ENCODE peak calls at places on chromosomes 7 and 10, in seven cellular contexts. U is spleen, O is tibial artery, C is K562, N is mesenchymal stem cell, Z is suprapubic skin, S is cardiac muscle cell. H is an unnamed sample.

GRCh38 chr10:95790982-95791381 is 35.0 kb downstream of the ENTPD1 start:
- DNase-seq in U (no peak), O (no peak), C (no peak), N (no peak), Z (no peak), S (no peak), H (no peak)

GRCh38 chr7:137539111-137539715 is 195.7 kb upstream of the PTN start:
- DNase-seq in U (no peak), O (no peak), C (no peak), N (peak; percentile 91), Z (no peak), S (peak; percentile 68), H (no peak)

GRCh38 chr7:94374231-94374630 is 20.5 kb upstream of the COL1A2 start:
- DNase-seq in U (no peak), O (peak; percentile 84), C (no peak), N (peak; percentile 88), Z (peak; percentile 87), S (peak; percentile 96), H (no peak)

GRCh38 chr7:66460921-66461361 is 167.7 kb upstream of the KCTD7 start:
- DNase-seq in U (no peak), O (no peak), C (peak; percentile 38), N (no peak), Z (no peak), S (no peak), H (no peak)

GRCh38 chr10:23275355-23275754 is 69.2 kb downstream of the C10orf67 start:
- DNase-seq in U (no peak), O (no peak), C (no peak), N (no peak), Z (no peak), S (no peak), H (no peak)

GRCh38 chr7:100793806-100794660 is 33.3 kb downstream of the EPHB4 start:
- DNase-seq in U (no peak), O (no peak), C (no peak), N (peak; percentile 49), Z (no peak), S (no peak), H (no peak)

GRCh38 chr7:16657656-16658279 is 11.8 kb downstream of the BZW2 start:
- DNase-seq in U (no peak), O (no peak), C (peak; percentile 91), N (peak; percentile 93), Z (no peak), S (peak; percentile 91), H (no peak)

GRCh38 chr7:116464375-116464774 is 35.2 kb upstream of the CAV2 start:
- DNase-seq in U (no peak), O (no peak), C (no peak), N (no peak), Z (no peak), S (no peak), H (no peak)

GRCh38 chr10:60664859-60665258 is 113.4 kb upstream of the CDK1 start:
- DNase-seq in U (no peak), O (no peak), C (peak; percentile 37), N (no peak), Z (no peak), S (no peak), H (no peak)

GRCh38 chr10:62016477-62017140 is 115.1 kb downstream of the ARID5B start:
- DNase-seq in U (no peak), O (no peak), C (no peak), N (no peak), Z (no peak), S (no peak), H (no peak)

GRCh38 chr10:104406715-104407517 is 53.3 kb downstream of the CFAP58 start:
- DNase-seq in U (no peak), O (no peak), C (peak; percentile 25), N (peak; percentile 2), Z (no peak), S (peak; percentile 67), H (no peak)

GRCh38 chr7:29167721-29168120 is 21.4 kb upstream of the CPVL start:
- DNase-seq in U (no peak), O (no peak), C (no peak), N (no peak), Z (no peak), S (no peak), H (no peak)

GRCh38 chr10:86399879-86400704 is 33.5 kb upstream of the GRID1 start:
- DNase-seq in U (peak; percentile 98), O (peak; percentile 93), C (peak; percentile 92), N (peak; percentile 97), Z (peak; percentile 97), S (peak; percentile 98), H (peak; percentile 72)

GRCh38 chr10:78042058-78042751 is 8.5 kb downstream of the RPS24 start:
- DNase-seq in U (no peak), O (no peak), C (peak; percentile 49), N (no peak), Z (no peak), S (no peak), H (no peak)

GRCh38 chr10:46240684-46241565 is 45.9 kb upstream of the ANTXRL start:
- DNase-seq in U (no peak), O (no peak), C (no peak), N (no peak), Z (peak; percentile 39), S (no peak), H (no peak)

GRCh38 chr7:66326501-66327180 is 121.5 kb downstream of the TPST1 start:
- DNase-seq in U (no peak), O (no peak), C (no peak), N (peak; percentile 71), Z (no peak), S (peak; percentile 92), H (no peak)

GRCh38 chr7:105497016-105497415 is 25.1 kb downstream of the PUS7 start:
- DNase-seq in U (no peak), O (no peak), C (no peak), N (no peak), Z (no peak), S (no peak), H (no peak)
- H3K27ac ChIP-seq in U (no peak overlapping the region), O (no peak overlapping the region), C (no peak overlapping the region), N (peak overlapping the region; percentile 89), Z (no peak overlapping the region), S (peak overlapping the region; percentile 64), H (no peak overlapping the region)

DNA sequence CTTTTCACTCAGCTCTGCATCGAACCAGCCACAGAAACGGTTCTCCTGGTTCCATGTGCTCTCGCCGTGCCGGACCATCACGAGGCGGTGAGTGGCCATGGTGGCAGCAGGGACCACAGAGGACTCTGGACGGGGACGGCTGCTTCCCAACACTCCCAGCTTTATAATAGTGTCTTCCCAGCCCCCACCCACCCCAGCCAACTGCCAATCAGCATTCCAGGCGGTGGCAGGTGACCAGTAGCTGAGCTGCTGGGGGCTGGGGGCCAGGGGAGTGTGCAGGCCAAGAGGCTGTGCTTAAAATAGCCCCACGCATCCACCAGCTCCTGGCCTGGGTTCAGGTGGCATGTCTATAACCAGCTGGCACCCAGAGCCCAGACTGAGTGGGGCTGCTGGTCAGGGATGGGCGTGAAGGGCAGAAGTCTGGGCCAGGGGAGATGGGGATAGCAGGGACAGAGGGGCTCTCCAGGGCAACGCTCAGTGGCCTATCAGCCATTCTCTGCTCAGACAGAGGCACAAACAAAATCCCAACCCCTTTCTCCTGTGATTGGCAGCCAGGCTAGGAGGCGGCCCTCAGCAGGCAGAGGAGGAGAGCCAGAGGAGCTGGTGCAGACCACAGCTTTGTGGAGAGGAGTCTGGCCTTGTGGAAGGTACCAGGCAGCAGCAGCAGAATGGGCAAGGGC is at the start of gene PGAM2:
- DNase-seq in U (peak; percentile 79), O (peak; percentile 58), C (no peak), N (no peak), Z (peak; percentile 62), S (peak; percentile 45), H (peak; percentile 84)
- H3K27ac ChIP-seq in U (peak within 1 kb of the TSS; percentile 26), O (peak within 1 kb of the TSS; percentile 39), C (no peak within 1 kb of the TSS), N (no peak within 1 kb of the TSS), Z (no peak within 1 kb of the TSS), S (peak within 1 kb of the TSS; percentile 80), H (no peak within 1 kb of the TSS)

GRCh38 chr7:157402388-157402703 is 65.5 kb downstream of the DNAJB6 start:
- DNase-seq in U (no peak), O (no peak), C (peak; percentile 37), N (no peak), Z (no peak), S (no peak), H (no peak)

GRCh38 chr7:157404002-157404401 is 67.2 kb downstream of the DNAJB6 start:
- DNase-seq in U (no peak), O (no peak), C (no peak), N (no peak), Z (no peak), S (no peak), H (no peak)

GRCh38 chr7:157402911-157403534 is 66.2 kb downstream of the DNAJB6 start:
- DNase-seq in U (no peak), O (no peak), C (peak; percentile 93), N (no peak), Z (no peak), S (no peak), H (no peak)

GRCh38 chr7:157400171-157400860 is 63.5 kb downstream of the DNAJB6 start:
- DNase-seq in U (no peak), O (no peak), C (no peak), N (no peak), Z (peak; percentile 59), S (no peak), H (no peak)

GRCh38 chr7:157401567-157402387 is 65.0 kb downstream of the DNAJB6 start:
- DNase-seq in U (peak; percentile 74), O (no peak), C (peak; percentile 96), N (no peak), Z (peak; percentile 41), S (no peak), H (no peak)
- H3K27ac ChIP-seq in U (peak overlapping the region; percentile 6), O (no peak overlapping the region), C (peak overlapping the region; percentile 77), N (no peak overlapping the region), Z (no peak overlapping the region), S (peak overlapping the region; percentile 23), H (no peak overlapping the region)

GRCh38 chr7:45660901-45661211 is 86.7 kb downstream of the ADCY1 start:
- DNase-seq in U (no peak), O (no peak), C (no peak), N (no peak), Z (no peak), S (no peak), H (no peak)
- H3K27ac ChIP-seq in U (no peak overlapping the region), O (no peak overlapping the region), C (no peak overlapping the region), N (no peak overlapping the region), Z (no peak overlapping the region), S (no peak overlapping the region), H (no peak overlapping the region)

DNA sequence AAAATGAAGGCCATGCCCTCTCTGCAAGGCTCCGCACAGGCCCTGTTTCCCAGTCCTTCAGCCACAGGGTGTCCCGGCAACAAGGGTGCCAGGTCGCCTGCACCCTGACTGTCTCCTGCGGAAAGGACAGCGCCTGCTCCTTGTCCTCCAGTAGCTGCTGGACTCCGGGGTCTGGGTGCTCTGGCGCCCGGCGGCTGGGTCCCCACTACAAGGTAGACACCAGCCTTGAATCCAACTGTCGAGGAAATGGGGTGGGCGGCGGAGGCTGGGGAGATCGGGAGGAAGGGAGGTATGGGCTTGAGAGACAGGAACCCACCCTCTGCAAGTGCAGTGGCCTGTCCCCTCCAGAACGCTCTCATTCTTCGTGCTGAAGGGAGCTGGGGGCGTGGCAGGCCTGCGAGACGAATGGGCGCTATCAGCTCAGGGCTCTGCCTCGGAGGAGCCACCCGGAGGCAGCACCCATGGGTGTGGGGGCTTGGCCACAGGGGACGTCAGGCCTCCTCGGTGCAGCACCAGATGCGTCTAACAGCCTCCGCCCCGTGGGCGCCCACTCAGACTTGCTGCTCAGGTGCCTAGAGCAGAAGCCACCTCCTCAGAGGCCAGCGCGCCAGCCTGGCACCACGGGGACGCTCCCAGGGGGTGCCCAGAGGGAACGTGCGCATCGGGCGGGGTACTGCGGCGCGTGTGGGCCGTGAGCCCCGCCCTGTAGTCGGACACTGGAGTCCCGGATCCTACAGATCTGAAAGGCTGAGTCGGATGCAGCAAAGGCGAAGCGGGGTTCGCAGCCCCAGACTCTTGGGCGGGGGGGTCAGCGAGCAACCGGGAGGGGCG is 15.6 kb downstream of the ADAM8 start:
- DNase-seq in U (peak; percentile 95), O (peak; percentile 48), C (peak; percentile 66), N (peak; percentile 44), Z (peak; percentile 84), S (no peak), H (no peak)
- H3K27ac ChIP-seq in U (peak overlapping the region; percentile 94), O (peak overlapping the region; percentile 95), C (peak overlapping the region; percentile 77), N (no peak overlapping the region), Z (peak overlapping the region; percentile 93), S (peak overlapping the region; percentile 30), H (peak overlapping the region; percentile 75)

GRCh38 chr7:26857534-26858228 is 6.7 kb downstream of the SKAP2 start:
- DNase-seq in U (peak; percentile 82), O (no peak), C (no peak), N (peak; percentile 42), Z (no peak), S (no peak), H (no peak)
- H3K27ac ChIP-seq in U (peak overlapping the region; percentile 72), O (peak overlapping the region; percentile 4), C (no peak overlapping the region), N (peak overlapping the region; percentile 83), Z (peak overlapping the region; percentile 74), S (no peak overlapping the region), H (no peak overlapping the region)